ENCODE peak calls at places on chromosomes 7 and 10, in four cellular contexts. One of them, this sample, is unnamed.

GRCh38 chr7:134828361-134828760 is 48.9 kb downstream of the CALD1 start:
- DNase-seq in HCT116: no peak
- DNase-seq in K562: no peak
- DNase-seq in HepG2: no peak
- DNase-seq in this sample: no peak

GRCh38 chr10:1544929-1545328 is 192.4 kb downstream of the ADARB2 start:
- DNase-seq in HepG2: no peak
- DNase-seq in K562: no peak
- DNase-seq in HCT116: no peak
- DNase-seq in this sample: no peak

GRCh38 chr7:121395494-121395960 is 581 bp downstream of the FAM3C start:
- DNase-seq in K562: no peak
- DNase-seq in HepG2: peak
- DNase-seq in HCT116: no peak
- DNase-seq in this sample: no peak

GRCh38 chr10:57628592-57629284 is 639.0 kb downstream of the IPMK start:
- DNase-seq in HCT116: no peak
- DNase-seq in HepG2: peak
- DNase-seq in K562: no peak
- DNase-seq in this sample: no peak

GRCh38 chr7:101952355-101953247 is 135.2 kb downstream of the CUX1 start:
- DNase-seq in HepG2: no peak
- DNase-seq in K562: no peak
- DNase-seq in HCT116: peak
- DNase-seq in this sample: peak

GRCh38 chr10:48598243-48598935 is 6.5 kb downstream of the ARHGAP22 start:
- DNase-seq in HCT116: no peak
- DNase-seq in HepG2: no peak
- DNase-seq in K562: no peak
- DNase-seq in this sample: no peak

GRCh38 chr7:5750026-5750425 is 31.4 kb downstream of the RNF216 start:
- DNase-seq in HCT116: no peak
- DNase-seq in K562: no peak
- DNase-seq in HepG2: peak
- DNase-seq in this sample: no peak

GRCh38 chr10:86801995-86802394 is 45.6 kb downstream of the BMPR1A start:
- DNase-seq in HepG2: no peak
- DNase-seq in K562: no peak
- DNase-seq in HCT116: no peak
- DNase-seq in this sample: no peak

GRCh38 chr7:130961128-130961601 is 227.2 kb upstream of the KLF14 start:
- DNase-seq in HCT116: peak
- DNase-seq in HepG2: no peak
- DNase-seq in K562: no peak
- DNase-seq in this sample: no peak

GRCh38 chr7:45863715-45864114 is 9.2 kb downstream of the CCDC201 start:
- DNase-seq in K562: peak
- DNase-seq in HCT116: no peak
- DNase-seq in HepG2: peak
- DNase-seq in this sample: no peak

DNA sequence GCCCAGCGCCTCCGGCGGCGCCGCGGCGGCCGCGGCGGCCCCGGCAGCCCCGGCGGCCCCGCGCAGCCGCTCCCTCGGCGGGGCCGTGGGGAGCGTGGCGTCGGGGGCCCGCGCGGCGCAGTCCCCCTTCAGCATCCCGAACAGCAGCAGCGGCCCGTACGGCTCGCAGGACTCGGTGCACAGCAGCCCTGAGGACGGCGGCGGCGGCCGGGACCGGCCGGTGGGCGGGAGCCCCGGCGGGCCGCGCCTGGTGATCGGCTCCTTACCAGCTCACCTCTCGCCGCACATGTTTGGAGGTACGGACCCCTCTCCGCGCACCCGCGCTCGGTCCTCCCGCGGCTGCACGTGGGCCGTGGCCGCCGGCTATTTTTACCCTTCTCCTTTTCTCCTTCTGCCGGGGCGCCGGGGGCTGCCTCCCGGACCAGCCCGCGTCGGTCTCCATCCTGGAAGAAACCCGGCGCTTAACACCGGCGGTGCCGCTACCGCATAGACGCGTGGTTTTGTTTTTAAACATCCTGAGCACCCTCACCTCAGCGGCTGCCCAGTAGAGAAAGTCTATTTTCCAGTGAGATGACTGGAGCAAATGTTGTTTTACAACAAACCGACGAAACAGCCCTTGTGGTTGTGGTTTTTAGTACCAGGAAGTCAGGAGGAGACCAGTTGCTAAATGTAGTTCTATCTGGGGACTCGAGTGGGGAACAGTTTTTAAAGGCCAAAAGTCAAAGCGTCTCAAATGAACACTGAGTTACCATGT is 1.3 kb downstream of the ZNRF2 start:
- DNase-seq in HepG2: peak
- DNase-seq in HCT116: no peak
- DNase-seq in K562: peak
- DNase-seq in this sample: no peak
- TF ChIP-seq TCF7L2 in HepG2: no peak
- TF ChIP-seq TCF7L2 in HCT116: no peak
- TF ChIP-seq TCF7L2 in K562: no peak
- TF ChIP-seq TCF7L2 in this sample: no peak

GRCh38 chr7:52257890-52258289 is 777.5 kb upstream of the POM121L12 start:
- DNase-seq in K562: no peak
- DNase-seq in HepG2: no peak
- DNase-seq in HCT116: no peak
- DNase-seq in this sample: no peak

GRCh38 chr7:52254396-52255025 is 780.9 kb upstream of the POM121L12 start:
- DNase-seq in HepG2: no peak
- DNase-seq in HCT116: no peak
- DNase-seq in K562: no peak
- DNase-seq in this sample: no peak

GRCh38 chr7:52261052-52261451 is 774.4 kb upstream of the POM121L12 start:
- DNase-seq in HCT116: no peak
- DNase-seq in HepG2: no peak
- DNase-seq in K562: no peak
- DNase-seq in this sample: no peak

GRCh38 chr7:52260046-52260665 is 775.3 kb upstream of the POM121L12 start:
- DNase-seq in HCT116: no peak
- DNase-seq in HepG2: no peak
- DNase-seq in K562: no peak
- DNase-seq in this sample: no peak
- TF ChIP-seq CTCF in HCT116: no peak
- TF ChIP-seq CTCF in HepG2: peak
- TF ChIP-seq CTCF in K562: no peak
- TF ChIP-seq CTCF in this sample: peak

GRCh38 chr10:44998146-44998631 is 2.5 kb upstream of the ZNF22 start:
- DNase-seq in HCT116: no peak
- DNase-seq in K562: no peak
- DNase-seq in HepG2: no peak
- DNase-seq in this sample: no peak
- TF ChIP-seq SIN3A in HCT116: no peak
- TF ChIP-seq SIN3A in K562: no peak
- TF ChIP-seq SIN3A in HepG2: no peak
- TF ChIP-seq SIN3A in this sample: no peak

DNA sequence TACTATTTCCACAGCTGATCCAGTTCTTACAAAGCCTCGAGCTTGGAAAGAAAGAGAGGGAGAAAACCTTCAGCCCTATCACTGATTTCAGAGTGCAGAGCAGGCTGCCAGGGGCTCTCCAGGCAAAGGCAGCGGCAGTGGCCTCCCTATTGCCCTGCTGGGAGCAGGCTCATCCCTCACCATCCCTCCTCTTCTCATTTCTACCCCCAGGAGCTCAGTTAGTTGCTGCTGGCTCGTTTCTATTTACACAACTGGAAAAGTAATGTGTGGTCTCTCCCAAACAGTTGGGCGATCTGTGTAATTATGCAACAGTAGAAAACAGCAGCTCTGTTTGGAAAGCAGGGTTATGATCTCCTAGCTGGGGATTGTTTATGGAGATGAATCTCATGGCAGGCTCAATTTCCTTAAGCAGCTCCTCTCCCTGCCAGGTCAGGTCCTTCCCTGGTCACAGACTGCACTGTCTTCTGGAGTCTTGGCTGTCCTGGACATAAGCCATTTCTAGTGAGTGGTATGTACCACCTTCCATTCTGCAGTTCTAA is 28.7 kb upstream of the TNS3 start:
- DNase-seq in HepG2: peak
- DNase-seq in HCT116: no peak
- DNase-seq in K562: no peak
- DNase-seq in this sample: no peak
- TF ChIP-seq TCF7L2 in HepG2: no peak
- TF ChIP-seq TCF7L2 in HCT116: no peak
- TF ChIP-seq TCF7L2 in K562: no peak
- TF ChIP-seq TCF7L2 in this sample: no peak

GRCh38 chr7:43954524-43955228 is 28.4 kb downstream of the UBE2D4 start:
- DNase-seq in K562: peak
- DNase-seq in HepG2: peak
- DNase-seq in HCT116: peak
- DNase-seq in this sample: peak
- TF ChIP-seq CTCF in K562: peak
- TF ChIP-seq CTCF in HepG2: peak
- TF ChIP-seq CTCF in HCT116: peak
- TF ChIP-seq CTCF in this sample: peak

DNA sequence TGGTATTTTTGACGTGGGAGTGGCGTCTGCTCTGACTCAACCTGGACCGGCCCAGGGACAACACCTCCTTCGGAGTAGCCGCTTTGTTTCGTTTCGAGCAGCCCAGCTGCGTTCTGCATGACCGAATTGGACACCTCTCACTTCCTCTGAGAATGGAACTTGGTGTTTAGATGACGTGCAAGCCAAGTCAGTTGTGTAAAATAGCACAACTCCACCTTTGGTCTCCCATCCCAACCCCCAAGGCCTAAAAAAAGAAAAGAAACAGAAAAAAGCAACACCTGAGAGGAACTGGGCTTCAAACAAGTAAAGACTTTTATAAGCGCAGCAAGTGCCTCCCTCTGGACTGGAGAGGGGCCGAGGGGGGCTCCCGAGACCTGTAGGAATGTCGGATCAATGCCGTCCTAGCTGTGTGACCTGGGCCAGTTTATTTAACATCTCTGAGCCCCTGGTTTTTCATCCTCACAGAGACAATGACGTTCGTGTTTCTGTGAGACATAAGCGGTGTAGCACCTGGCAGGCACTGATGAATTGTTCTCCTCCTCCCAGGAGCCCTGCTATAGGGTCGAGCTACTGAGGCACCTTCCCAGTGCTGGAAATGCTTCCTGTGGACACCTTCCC is 52.0 kb upstream of the SMNDC1 start:
- DNase-seq in HepG2: no peak
- DNase-seq in HCT116: peak
- DNase-seq in K562: no peak
- DNase-seq in this sample: peak
- TF ChIP-seq SIN3A in HepG2: no peak
- TF ChIP-seq SIN3A in HCT116: no peak
- TF ChIP-seq SIN3A in K562: no peak
- TF ChIP-seq SIN3A in this sample: no peak

This sample was measured in Panc1.